ENCODE peak calls at places on chromosomes 16 and 17, in four cellular contexts. One of them, this sample, is unnamed.

GRCh38 chr16:71669926-71670536 is 44.0 kb downstream of the MARVELD3 start:
- DNase-seq in heart left ventricle: no peak
- DNase-seq in PC-9: no peak
- DNase-seq in A549: no peak
- DNase-seq in this sample: no peak

GRCh38 chr16:67226295-67226803 is 581 bp upstream of the TMEM208 start:
- DNase-seq in A549: no peak
- DNase-seq in heart left ventricle: no peak
- DNase-seq in PC-9: no peak
- DNase-seq in this sample: no peak

GRCh38 chr16:23967018-23967417 is 131.2 kb downstream of the PRKCB start:
- DNase-seq in heart left ventricle: no peak
- DNase-seq in PC-9: no peak
- DNase-seq in A549: no peak
- DNase-seq in this sample: no peak

GRCh38 chr17:50589112-50589712 is 28.7 kb downstream of the CACNA1G start:
- DNase-seq in PC-9: no peak
- DNase-seq in A549: no peak
- DNase-seq in heart left ventricle: no peak
- DNase-seq in this sample: no peak

GRCh38 chr17:4195306-4195705 is 52.3 kb downstream of the CYB5D2 start:
- DNase-seq in PC-9: no peak
- DNase-seq in A549: no peak
- DNase-seq in heart left ventricle: no peak
- DNase-seq in this sample: no peak

GRCh38 chr17:60240290-60240689 is 90.5 kb downstream of the CA4 start:
- DNase-seq in A549: no peak
- DNase-seq in PC-9: no peak
- DNase-seq in heart left ventricle: no peak
- DNase-seq in this sample: no peak

GRCh38 chr17:81160306-81160705 is 5.0 kb upstream of the PVALEF start:
- DNase-seq in PC-9: no peak
- DNase-seq in A549: no peak
- DNase-seq in heart left ventricle: no peak
- DNase-seq in this sample: peak; percentile 71

GRCh38 chr16:1194665-1195392 is 30.2 kb downstream of the TPSG1 start:
- DNase-seq in heart left ventricle: no peak
- DNase-seq in A549: no peak
- DNase-seq in PC-9: no peak
- DNase-seq in this sample: no peak

GRCh38 chr17:68441064-68441770 is 16.1 kb downstream of the WIPI1 start:
- DNase-seq in PC-9: no peak
- DNase-seq in A549: no peak
- DNase-seq in heart left ventricle: no peak
- DNase-seq in this sample: no peak

GRCh38 chr17:27381007-27381501 is 75.2 kb upstream of the KSR1 start:
- DNase-seq in PC-9: no peak
- DNase-seq in heart left ventricle: peak; percentile 78
- DNase-seq in A549: peak; percentile 78
- DNase-seq in this sample: peak; percentile 93

GRCh38 chr16:27698266-27698665 is 148.3 kb downstream of the KATNIP start:
- DNase-seq in PC-9: no peak
- DNase-seq in heart left ventricle: no peak
- DNase-seq in A549: no peak
- DNase-seq in this sample: no peak

GRCh38 chr17:38579934-38580333 is 25.8 kb downstream of the SRCIN1 start:
- DNase-seq in heart left ventricle: peak; percentile 47
- DNase-seq in A549: peak; percentile 80
- DNase-seq in PC-9: no peak
- DNase-seq in this sample: no peak

GRCh38 chr17:8818047-8818446 is 18.9 kb upstream of the MFSD6L start:
- DNase-seq in A549: no peak
- DNase-seq in PC-9: no peak
- DNase-seq in heart left ventricle: no peak
- DNase-seq in this sample: no peak

GRCh38 chr17:12686486-12686885 is 20.8 kb downstream of the MYOCD start:
- DNase-seq in A549: no peak
- DNase-seq in PC-9: no peak
- DNase-seq in heart left ventricle: no peak
- DNase-seq in this sample: no peak

GRCh38 chr17:61260061-61260797 is 139.4 kb upstream of the TBX2 start:
- DNase-seq in PC-9: no peak
- DNase-seq in A549: no peak
- DNase-seq in heart left ventricle: peak; percentile 35
- DNase-seq in this sample: no peak

GRCh38 chr16:68885321-68885720 is 42.0 kb downstream of the TANGO6 start:
- DNase-seq in A549: no peak
- DNase-seq in heart left ventricle: no peak
- DNase-seq in PC-9: no peak
- DNase-seq in this sample: no peak

GRCh38 chr16:51355195-51355594 is 204.1 kb upstream of the SALL1 start:
- DNase-seq in heart left ventricle: no peak
- DNase-seq in PC-9: no peak
- DNase-seq in A549: no peak
- DNase-seq in this sample: no peak

GRCh38 chr17:61251939-61252865 is 147.4 kb upstream of the TBX2 start:
- DNase-seq in PC-9: no peak
- DNase-seq in A549: no peak
- DNase-seq in heart left ventricle: peak; percentile 94
- DNase-seq in this sample: peak; percentile 94

GRCh38 chr17:43570518-43570928 is 24.4 kb upstream of the ETV4 start:
- DNase-seq in heart left ventricle: no peak
- DNase-seq in PC-9: peak; percentile 57
- DNase-seq in A549: no peak
- DNase-seq in this sample: no peak

GRCh38 chr17:55458977-55459376 is 37.3 kb upstream of the MMD start:
- DNase-seq in heart left ventricle: no peak
- DNase-seq in PC-9: peak; percentile 89
- DNase-seq in A549: no peak
- DNase-seq in this sample: no peak

GRCh38 chr17:42329025-42329976 is 41.0 kb downstream of the STAT5A start:
- DNase-seq in heart left ventricle: no peak
- DNase-seq in PC-9: peak; percentile 92
- DNase-seq in A549: peak; percentile 98
- DNase-seq in this sample: no peak

GRCh38 chr17:76265624-76266243 is 586 bp downstream of the UBALD2 start:
- DNase-seq in heart left ventricle: peak; percentile 71
- DNase-seq in PC-9: no peak
- DNase-seq in A549: no peak
- DNase-seq in this sample: no peak

GRCh38 chr16:30112197-30113030 is 923 bp downstream of the GDPD3 start:
- DNase-seq in heart left ventricle: peak; percentile 62
- DNase-seq in PC-9: peak; percentile 49
- DNase-seq in A549: peak; percentile 84
- DNase-seq in this sample: peak; percentile 92

GRCh38 chr17:63039342-63039741 is 73.3 kb downstream of the TANC2 start:
- DNase-seq in PC-9: no peak
- DNase-seq in A549: no peak
- DNase-seq in heart left ventricle: no peak
- DNase-seq in this sample: no peak

GRCh38 chr17:78541488-78542237 is 35.5 kb downstream of the DNAH17 start:
- DNase-seq in PC-9: peak; percentile 85
- DNase-seq in A549: peak; percentile 90
- DNase-seq in heart left ventricle: peak; percentile 43
- DNase-seq in this sample: no peak

GRCh38 chr17:44940321-44940720 is 7.3 kb downstream of the KIF18B start:
- DNase-seq in PC-9: peak; percentile 69
- DNase-seq in A549: peak; percentile 84
- DNase-seq in heart left ventricle: no peak
- DNase-seq in this sample: no peak

GRCh38 chr16:14486520-14487303 is 143.3 kb downstream of the PARN start:
- DNase-seq in heart left ventricle: peak; percentile 88
- DNase-seq in A549: peak; percentile 94
- DNase-seq in PC-9: peak; percentile 89
- DNase-seq in this sample: no peak

DNA sequence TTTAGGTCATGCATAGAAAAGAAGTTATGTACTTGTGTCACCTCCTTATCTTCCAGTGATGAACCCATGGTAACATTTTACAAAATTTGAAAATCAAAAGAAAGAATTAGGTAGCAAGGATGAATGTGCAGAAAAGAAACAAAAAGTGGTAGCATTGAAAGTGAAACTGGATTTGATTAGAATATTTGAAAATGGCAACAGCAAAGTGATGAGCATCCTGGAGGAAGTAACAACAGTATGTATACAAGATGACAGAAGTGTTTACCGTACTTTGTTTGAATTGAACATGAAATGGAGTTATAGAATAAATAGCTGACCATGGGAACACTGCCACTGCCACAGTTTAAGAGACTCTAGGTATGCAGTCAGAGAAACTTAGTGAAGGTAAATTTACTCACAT is 1313.1 kb downstream of the CDH11 start:
- DNase-seq in PC-9: no peak
- DNase-seq in heart left ventricle: no peak
- DNase-seq in A549: no peak
- DNase-seq in this sample: no peak
- H3K9me3 ChIP-seq in PC-9: no peaks in the 10 kb centered on the region
- H3K9me3 ChIP-seq in heart left ventricle: no peaks in the 10 kb centered on the region
- H3K9me3 ChIP-seq in A549: no peaks in the 10 kb centered on the region
- H3K9me3 ChIP-seq in this sample: no peaks in the 10 kb centered on the region

GRCh38 chr16:10562361-10562899 is 18.0 kb downstream of the EMP2 start:
- DNase-seq in PC-9: no peak
- DNase-seq in heart left ventricle: no peak
- DNase-seq in A549: no peak
- DNase-seq in this sample: no peak

GRCh38 chr16:10564591-10564990 is 15.8 kb downstream of the EMP2 start:
- DNase-seq in A549: no peak
- DNase-seq in heart left ventricle: no peak
- DNase-seq in PC-9: no peak
- DNase-seq in this sample: no peak

GRCh38 chr16:10561425-10561824 is 19.0 kb downstream of the EMP2 start:
- DNase-seq in PC-9: no peak
- DNase-seq in heart left ventricle: no peak
- DNase-seq in A549: no peak
- DNase-seq in this sample: no peak

GRCh38 chr16:10566613-10567012 is 13.8 kb downstream of the EMP2 start:
- DNase-seq in A549: no peak
- DNase-seq in heart left ventricle: no peak
- DNase-seq in PC-9: no peak
- DNase-seq in this sample: no peak

DNA sequence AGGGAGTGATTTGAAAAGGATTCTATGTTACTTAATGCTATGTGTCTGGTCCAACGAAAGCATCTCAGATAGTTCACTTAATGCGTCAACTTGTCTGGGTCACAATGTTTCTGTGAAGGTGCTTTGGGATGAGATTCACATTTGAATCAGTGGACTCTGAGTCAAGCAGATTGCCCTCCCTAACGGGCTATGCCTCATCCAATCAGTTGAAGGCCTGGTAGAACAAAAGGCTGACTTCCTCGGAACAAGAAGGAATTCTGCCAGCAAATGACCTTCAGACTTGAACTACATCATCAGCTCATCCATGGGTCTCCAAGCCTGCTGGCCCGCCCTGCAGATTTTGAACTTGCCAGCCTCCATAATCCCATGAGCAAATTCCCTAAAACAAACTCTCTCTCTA is 15.2 kb downstream of the EMP2 start:
- DNase-seq in A549: no peak
- DNase-seq in heart left ventricle: peak; percentile 44
- DNase-seq in PC-9: no peak
- DNase-seq in this sample: no peak
- TF ChIP-seq CTCF in A549: no peak
- TF ChIP-seq CTCF in heart left ventricle: no peak
- TF ChIP-seq CTCF in PC-9: no peak
- TF ChIP-seq CTCF in this sample: no peak

DNA sequence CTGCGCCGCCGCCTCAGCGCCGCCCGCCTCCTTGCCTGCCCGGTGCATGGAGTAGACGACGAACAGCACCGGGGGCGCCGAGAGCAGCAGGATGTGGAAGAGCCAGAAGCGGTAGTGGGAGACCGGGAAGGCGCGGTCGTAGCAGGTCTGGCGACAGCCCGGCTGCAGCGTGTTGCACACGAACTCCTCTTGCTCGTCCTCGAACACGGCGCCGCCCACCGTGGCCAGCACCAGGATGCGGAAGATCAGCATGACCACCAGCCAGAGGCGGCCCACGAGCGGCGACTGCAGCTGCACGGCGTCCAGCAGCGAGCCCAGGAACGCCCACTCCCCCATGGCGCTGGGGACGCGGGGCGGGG is 1.1 kb downstream of the GJD3 start:
- DNase-seq in A549: no peak
- DNase-seq in PC-9: no peak
- DNase-seq in heart left ventricle: peak; percentile 59
- DNase-seq in this sample: peak; percentile 40
- H3K4me3 ChIP-seq in A549: peak overlapping the region; percentile 61
- H3K4me3 ChIP-seq in PC-9: peak overlapping the region; percentile 69
- H3K4me3 ChIP-seq in heart left ventricle: peak overlapping the region; percentile 45
- H3K4me3 ChIP-seq in this sample: peak overlapping the region; percentile 54

GRCh38 chr17:31289790-31290189 is 7.2 kb downstream of the OMG start:
- DNase-seq in PC-9: no peak
- DNase-seq in heart left ventricle: no peak
- DNase-seq in A549: no peak
- DNase-seq in this sample: no peak
- H3K9me3 ChIP-seq in PC-9: no peaks in the 10 kb centered on the region
- H3K9me3 ChIP-seq in heart left ventricle: no peaks in the 10 kb centered on the region
- H3K9me3 ChIP-seq in A549: no peaks in the 10 kb centered on the region
- H3K9me3 ChIP-seq in this sample: no peaks in the 10 kb centered on the region

GRCh38 chr16:2969545-2970521 is 685 bp downstream of the PAQR4 start:
- DNase-seq in heart left ventricle: peak; percentile 72
- DNase-seq in A549: peak; percentile 73
- DNase-seq in PC-9: peak; percentile 60
- DNase-seq in this sample: peak; percentile 81
- TF ChIP-seq CTCF in heart left ventricle: peak; percentile 47
- TF ChIP-seq CTCF in A549: peak; percentile 48
- TF ChIP-seq CTCF in PC-9: peak; percentile 62
- TF ChIP-seq CTCF in this sample: peak; percentile 49

GRCh38 chr16:32116080-32116479 is 137.0 kb upstream of the TP53TG3D start:
- DNase-seq in PC-9: no peak
- DNase-seq in A549: no peak
- DNase-seq in heart left ventricle: no peak
- DNase-seq in this sample: peak; percentile 68
- H3K4me3 ChIP-seq in PC-9: no peak overlapping the region
- H3K4me3 ChIP-seq in A549: peak overlapping the region; percentile 64
- H3K4me3 ChIP-seq in heart left ventricle: peak overlapping the region; percentile 20
- H3K4me3 ChIP-seq in this sample: peak overlapping the region; percentile 21

DNA sequence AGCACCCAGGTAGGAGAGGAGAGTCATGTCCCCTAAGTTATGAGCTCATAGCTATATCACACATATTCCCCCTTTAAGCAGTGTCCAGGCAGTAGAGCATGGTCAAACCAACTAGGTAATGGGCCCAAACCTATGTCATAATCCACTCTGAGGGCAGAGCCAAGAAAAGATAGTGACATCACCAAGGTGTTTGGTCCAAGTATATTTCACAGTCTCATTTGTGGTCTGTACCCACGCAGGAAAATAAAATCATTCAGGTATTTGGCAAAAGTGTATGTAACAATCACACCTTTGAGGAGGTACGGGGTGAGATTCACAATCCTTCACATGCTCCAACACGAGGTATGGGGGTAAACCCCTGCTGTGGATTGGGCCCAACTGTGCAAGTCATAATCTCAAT is 2112.8 kb downstream of the TP53TG3F start:
- DNase-seq in A549: no peak
- DNase-seq in heart left ventricle: no peak
- DNase-seq in PC-9: no peak
- DNase-seq in this sample: no peak
- H3K9me3 ChIP-seq in A549: no peaks in the 10 kb centered on the region
- H3K9me3 ChIP-seq in heart left ventricle: no peaks in the 10 kb centered on the region
- H3K9me3 ChIP-seq in PC-9: no peaks in the 10 kb centered on the region
- H3K9me3 ChIP-seq in this sample: peaks cover 48% of the 10 kb centered on the region

This sample was measured in left lung.